ENCODE peak calls at places on chromosomes 16 and 17, in nine cellular contexts. J is NCI-H460, V is NCI-H446 treated with DMSO at 0.1 percent for 48 hours, Y is RPMI8226, A is D341Med, I is ELF-1, R is heart right ventricle, K is NCI-H1417, B is hippocampal formation. D is an unnamed sample.

GRCh38 chr17:836154-836553 is 54.0 kb downstream of the MRM3 start:
- DNase-seq in J (no peak), V (no peak), Y (no peak), A (no peak), I (peak), R (peak), K (no peak), B (no peak), D (no peak)

GRCh38 chr17:290121-290521 is 62.5 kb downstream of the RPH3AL start:
- DNase-seq in J (no peak), V (no peak), Y (no peak), A (no peak), I (no peak), R (no peak), K (no peak), B (no peak), D (no peak)

GRCh38 chr16:31118223-31119155 is 1.0 kb downstream of the KAT8 start:
- DNase-seq in J (no peak), V (no peak), Y (no peak), A (no peak), I (no peak), R (no peak), K (no peak), B (no peak), D (no peak)

GRCh38 chr17:1203111-1203966 is 23.6 kb upstream of the ABR start:
- DNase-seq in J (peak), V (no peak), Y (no peak), A (peak), I (peak), R (peak), K (peak), B (no peak), D (no peak)

GRCh38 chr16:86490859-86491642 is 19.3 kb upstream of the FOXF1 start:
- DNase-seq in J (no peak), V (no peak), Y (no peak), A (no peak), I (no peak), R (no peak), K (no peak), B (no peak), D (no peak)

GRCh38 chr16:8730335-8730915 is 56.0 kb downstream of the ABAT start:
- DNase-seq in J (no peak), V (no peak), Y (no peak), A (no peak), I (no peak), R (no peak), K (no peak), B (no peak), D (no peak)

GRCh38 chr17:6027342-6028024 is 42.7 kb upstream of the WSCD1 start:
- DNase-seq in J (no peak), V (peak), Y (no peak), A (no peak), I (no peak), R (no peak), K (no peak), B (no peak), D (no peak)

GRCh38 chr16:83233153-83233552 is 574.6 kb upstream of the HSBP1 start:
- DNase-seq in J (no peak), V (no peak), Y (no peak), A (no peak), I (no peak), R (no peak), K (no peak), B (no peak), D (no peak)

GRCh38 chr16:22381392-22381791 is 7.0 kb upstream of the CDR2 start:
- DNase-seq in J (no peak), V (no peak), Y (no peak), A (no peak), I (no peak), R (no peak), K (no peak), B (no peak), D (no peak)

GRCh38 chr17:31431795-31432658 is 40.6 kb downstream of the RAB11FIP4 start:
- DNase-seq in J (no peak), V (no peak), Y (no peak), A (no peak), I (peak), R (no peak), K (peak), B (no peak), D (no peak)

GRCh38 chr17:82848022-82848592 is 8.3 kb upstream of the ZNF750 start:
- DNase-seq in J (no peak), V (no peak), Y (no peak), A (no peak), I (no peak), R (no peak), K (no peak), B (no peak), D (no peak)

GRCh38 chr16:24070851-24071250 is 185.3 kb upstream of the CACNG3 start:
- DNase-seq in J (peak), V (no peak), Y (peak), A (peak), I (peak), R (peak), K (peak), B (peak), D (peak)

GRCh38 chr17:28701987-28702751 is 9.5 kb downstream of the PROCA1 start:
- DNase-seq in J (no peak), V (no peak), Y (no peak), A (no peak), I (no peak), R (no peak), K (no peak), B (peak), D (no peak)

GRCh38 chr17:29618272-29619065 is 4.2 kb downstream of the CORO6 start:
- DNase-seq in J (no peak), V (no peak), Y (no peak), A (no peak), I (no peak), R (no peak), K (no peak), B (no peak), D (no peak)

GRCh38 chr17:82859431-82860403 is 19.9 kb upstream of the ZNF750 start:
- DNase-seq in J (no peak), V (no peak), Y (no peak), A (no peak), I (peak), R (no peak), K (peak), B (peak), D (no peak)

GRCh38 chr16:728131-728889 is 1.4 kb downstream of the HAGHL start:
- DNase-seq in J (peak), V (no peak), Y (peak), A (peak), I (no peak), R (no peak), K (peak), B (no peak), D (no peak)

GRCh38 chr16:27747946-27748345 is 198.0 kb downstream of the KATNIP start:
- DNase-seq in J (no peak), V (no peak), Y (no peak), A (no peak), I (no peak), R (no peak), K (no peak), B (no peak), D (no peak)

GRCh38 chr17:29495011-29495410 is 71.8 kb downstream of the ABHD15 start:
- DNase-seq in J (no peak), V (no peak), Y (no peak), A (no peak), I (no peak), R (no peak), K (no peak), B (no peak), D (no peak)

GRCh38 chr16:74732951-74733350 is 32.3 kb upstream of the MLKL start:
- DNase-seq in J (no peak), V (no peak), Y (no peak), A (no peak), I (no peak), R (no peak), K (no peak), B (no peak), D (no peak)

GRCh38 chr16:68255712-68256111 is 8.6 kb upstream of the SLC7A6 start:
- DNase-seq in J (no peak), V (no peak), Y (no peak), A (no peak), I (no peak), R (no peak), K (no peak), B (no peak), D (no peak)

GRCh38 chr17:71921726-71922320 is 199.0 kb upstream of the SOX9 start:
- DNase-seq in J (no peak), V (no peak), Y (no peak), A (no peak), I (no peak), R (no peak), K (no peak), B (no peak), D (no peak)

GRCh38 chr17:73874008-73874407 is 229.8 kb upstream of the SDK2 start:
- DNase-seq in J (no peak), V (no peak), Y (no peak), A (no peak), I (no peak), R (no peak), K (no peak), B (no peak), D (no peak)

GRCh38 chr17:67212716-67213417 is 32.1 kb downstream of the HELZ start:
- DNase-seq in J (no peak), V (no peak), Y (no peak), A (no peak), I (no peak), R (no peak), K (no peak), B (no peak), D (no peak)

GRCh38 chr17:51279183-51279582 is 18.8 kb downstream of the UTP18 start:
- DNase-seq in J (no peak), V (no peak), Y (no peak), A (no peak), I (no peak), R (no peak), K (no peak), B (no peak), D (no peak)

GRCh38 chr17:78641243-78641642 is 64.0 kb upstream of the DNAH17 start:
- DNase-seq in J (no peak), V (no peak), Y (no peak), A (peak), I (no peak), R (no peak), K (no peak), B (no peak), D (no peak)

GRCh38 chr17:82909322-82909904 is 69.6 kb upstream of the ZNF750 start:
- DNase-seq in J (no peak), V (no peak), Y (no peak), A (no peak), I (no peak), R (no peak), K (no peak), B (no peak), D (no peak)

GRCh38 chr17:63827002-63827800 is at the start of the genes FTSJ3 and PSMC5:
- DNase-seq in J (peak), V (peak), Y (peak), A (peak), I (peak), R (peak), K (peak), B (peak), D (peak)

GRCh38 chr17:13728751-13729150 is 127.0 kb upstream of the HS3ST3A1 start:
- DNase-seq in J (no peak), V (no peak), Y (no peak), A (no peak), I (no peak), R (no peak), K (no peak), B (no peak), D (no peak)

GRCh38 chr16:26546573-26546972 is 520.2 kb upstream of the C16orf82 start:
- DNase-seq in J (no peak), V (no peak), Y (no peak), A (no peak), I (no peak), R (no peak), K (no peak), B (no peak), D (no peak)

GRCh38 chr17:15311996-15312395 is 29.4 kb downstream of the TEKT3 start:
- DNase-seq in J (no peak), V (no peak), Y (no peak), A (no peak), I (no peak), R (no peak), K (no peak), B (no peak), D (no peak)

GRCh38 chr17:13792314-13792713 is 190.6 kb upstream of the HS3ST3A1 start:
- DNase-seq in J (no peak), V (no peak), Y (no peak), A (no peak), I (no peak), R (peak), K (no peak), B (no peak), D (no peak)

GRCh38 chr17:49612721-49613120 is 37.0 kb downstream of the NXPH3 start:
- DNase-seq in J (no peak), V (no peak), Y (no peak), A (no peak), I (no peak), R (no peak), K (no peak), B (no peak), D (no peak)

GRCh38 chr17:44827863-44828262 is 2.2 kb downstream of the GJC1 start:
- DNase-seq in J (no peak), V (no peak), Y (no peak), A (no peak), I (no peak), R (no peak), K (no peak), B (no peak), D (no peak)

GRCh38 chr17:55496094-55496881 is 15.0 kb downstream of the SMIM36 start:
- DNase-seq in J (no peak), V (peak), Y (no peak), A (peak), I (no peak), R (no peak), K (no peak), B (no peak), D (no peak)

GRCh38 chr16:74477226-74477625 is 55.9 kb upstream of the CLEC18B start:
- DNase-seq in J (no peak), V (no peak), Y (no peak), A (no peak), I (no peak), R (no peak), K (no peak), B (no peak), D (no peak)

GRCh38 chr17:39244016-39244599 is 18.4 kb upstream of the STAC2 start:
- DNase-seq in J (no peak), V (no peak), Y (no peak), A (peak), I (peak), R (no peak), K (no peak), B (no peak), D (no peak)